ENCODE peak calls at places on chromosomes 2 and 18, in four cellular contexts. M is K562, O is HepG2, B is GM12878. D is an unnamed sample.

GRCh38 chr2:9655441-9656269 is 24.9 kb upstream of the YWHAQ start:
- DNase-seq in M (no peak), O (no peak), B (peak), D (no peak)

GRCh38 chr2:156332452-156333273 is at the start of gene NR4A2:
- DNase-seq in M (peak), O (peak), B (no peak), D (peak)

GRCh38 chr2:106599540-106599939 is 112.4 kb downstream of the CD8B2 start:
- DNase-seq in M (no peak), O (no peak), B (no peak), D (no peak)

GRCh38 chr2:15939854-15940660 is at the start of gene MYCN:
- DNase-seq in M (no peak), O (peak), B (no peak), D (peak)

GRCh38 chr2:85737481-85737880 is 16.3 kb upstream of the ATOH8 start:
- DNase-seq in M (no peak), O (peak), B (no peak), D (no peak)

GRCh38 chr2:179467111-179467510 is 202.5 kb upstream of the SESTD1 start:
- DNase-seq in M (no peak), O (no peak), B (no peak), D (no peak)

GRCh38 chr18:76349067-76349715 is 145.9 kb downstream of the ZNF516 start:
- DNase-seq in M (peak), O (peak), B (no peak), D (peak)

GRCh38 chr2:218298314-218298875 is 6.1 kb upstream of the TMBIM1 start:
- DNase-seq in M (no peak), O (no peak), B (no peak), D (no peak)

GRCh38 chr2:130837175-130837810 is 579 bp downstream of the ARHGEF4 start:
- DNase-seq in M (no peak), O (no peak), B (no peak), D (no peak)

GRCh38 chr18:13453714-13454113 is 235.2 kb downstream of the LDLRAD4 start:
- DNase-seq in M (no peak), O (no peak), B (no peak), D (no peak)
- TF ChIP-seq FOXM1 in M (no peak), O (no peak), B (no peak), D (no peak)

DNA sequence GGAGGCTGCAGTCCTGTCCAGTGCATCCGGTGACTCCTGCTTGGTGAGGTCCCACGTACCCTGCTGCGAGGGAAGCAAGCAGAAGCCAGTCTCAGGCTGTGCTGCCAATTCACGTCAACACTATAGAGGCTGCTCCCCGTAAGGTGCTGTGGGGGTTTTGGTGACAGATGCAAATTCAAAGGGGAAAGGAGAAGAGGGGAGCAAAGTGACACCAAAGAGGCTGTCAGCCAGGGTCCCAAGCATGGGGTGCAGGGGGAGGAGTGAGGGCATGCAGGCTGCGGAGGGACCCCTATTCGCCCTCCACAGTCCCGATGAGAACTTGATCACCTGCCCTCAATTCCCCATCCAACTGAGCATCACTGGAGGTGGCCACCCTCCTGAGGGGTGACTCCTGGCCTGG is 179.4 kb upstream of the HS6ST1 start:
- DNase-seq in M (no peak), O (no peak), B (no peak), D (no peak)
- TF ChIP-seq FOXK2 in M (no peak), O (no peak), B (no peak), D (no peak)

GRCh38 chr18:39571511-39571910 is 2005.9 kb upstream of the CELF4 start:
- DNase-seq in M (peak), O (peak), B (no peak), D (peak)
- TF ChIP-seq FOXM1 in M (no peak), O (no peak), B (no peak), D (no peak)

GRCh38 chr18:70469916-70470315 is 181.1 kb downstream of the SOCS6 start:
- DNase-seq in M (no peak), O (no peak), B (no peak), D (no peak)
- TF ChIP-seq FOXK2 in M (no peak), O (no peak), B (no peak), D (no peak)

D was measured in HEK293T.